ENCODE peak calls at places on chromosomes 5 and 9, in six cellular contexts. Z, M, B, A, P and I are unnamed samples.

GRCh38 chr9:126335837-126336236 is 9.2 kb downstream of the MVB12B start:
- DNase-seq in Z (no peak), M (no peak), B (no peak), A (no peak), P (no peak), I (no peak)

GRCh38 chr5:179143446-179143845 is 83.3 kb downstream of the ZNF354C start:
- DNase-seq in Z (no peak), M (peak), B (no peak), A (no peak), P (no peak), I (no peak)

GRCh38 chr5:2140501-2140900 is 257.8 kb upstream of the IRX4 start:
- DNase-seq in Z (no peak), M (no peak), B (no peak), A (no peak), P (no peak), I (no peak)

GRCh38 chr9:78118742-78119473 is 87.3 kb upstream of the GNAQ start:
- DNase-seq in Z (no peak), M (peak), B (no peak), A (no peak), P (no peak), I (peak)

GRCh38 chr9:127525426-127526188 is 74.3 kb downstream of the LRSAM1 start:
- DNase-seq in Z (peak), M (peak), B (no peak), A (no peak), P (no peak), I (no peak)

GRCh38 chr5:122999947-123000563 is 36.5 kb downstream of the PPIC start:
- DNase-seq in Z (peak), M (peak), B (peak), A (no peak), P (no peak), I (peak)

GRCh38 chr5:171984748-171985419 is 21.6 kb downstream of the FBXW11 start:
- DNase-seq in Z (peak), M (peak), B (no peak), A (peak), P (peak), I (peak)

GRCh38 chr5:144972317-144972716 is 801.6 kb downstream of the KCTD16 start:
- DNase-seq in Z (no peak), M (peak), B (no peak), A (no peak), P (no peak), I (no peak)

GRCh38 chr5:109958082-109958481 is 268.4 kb downstream of the MAN2A1 start:
- DNase-seq in Z (no peak), M (no peak), B (no peak), A (no peak), P (no peak), I (no peak)

GRCh38 chr5:62083661-62084060 is 222.3 kb upstream of the KIF2A start:
- DNase-seq in Z (no peak), M (no peak), B (no peak), A (no peak), P (no peak), I (peak)

GRCh38 chr9:21574261-21574660 is 92.1 kb upstream of the IFNE start:
- DNase-seq in Z (no peak), M (no peak), B (no peak), A (no peak), P (no peak), I (no peak)

GRCh38 chr9:83281306-83282255 is 218.6 kb upstream of the RASEF start:
- DNase-seq in Z (peak), M (peak), B (peak), A (no peak), P (no peak), I (peak)

GRCh38 chr5:912356-913091 is 19.8 kb downstream of the TRIP13 start:
- DNase-seq in Z (peak), M (peak), B (no peak), A (peak), P (peak), I (peak)

GRCh38 chr9:134179918-134180785 is 15.8 kb upstream of the RNU6ATAC start:
- DNase-seq in Z (no peak), M (no peak), B (no peak), A (peak), P (no peak), I (no peak)

GRCh38 chr9:133119461-133120342 is 1.3 kb downstream of the RALGDS start:
- DNase-seq in Z (no peak), M (no peak), B (no peak), A (no peak), P (no peak), I (peak)

GRCh38 chr5:139389701-139390638 is at the start of gene MZB1:
- DNase-seq in Z (no peak), M (no peak), B (no peak), A (peak), P (peak), I (no peak)

GRCh38 chr9:134044944-134045343 is 19.7 kb downstream of the BRD3OS start:
- DNase-seq in Z (no peak), M (no peak), B (no peak), A (no peak), P (no peak), I (no peak)

GRCh38 chr5:158777647-158778368 is 321.9 kb downstream of the EBF1 start:
- DNase-seq in Z (no peak), M (no peak), B (no peak), A (no peak), P (no peak), I (no peak)

GRCh38 chr9:69946800-69947437 is 96.7 kb upstream of the MAMDC2 start:
- DNase-seq in Z (peak), M (peak), B (no peak), A (no peak), P (no peak), I (peak)

GRCh38 chr9:130542457-130543228 is 36.7 kb upstream of the FUBP3 start:
- DNase-seq in Z (no peak), M (peak), B (no peak), A (no peak), P (no peak), I (peak)

GRCh38 chr5:171954721-171955120 is 51.7 kb downstream of the FBXW11 start:
- DNase-seq in Z (no peak), M (peak), B (no peak), A (no peak), P (no peak), I (peak)

GRCh38 chr5:77176429-77176828 is 34.1 kb upstream of the PDE8B start:
- DNase-seq in Z (no peak), M (no peak), B (no peak), A (no peak), P (no peak), I (no peak)

GRCh38 chr9:107131108-107131799 is 151.8 kb upstream of the RAD23B start:
- DNase-seq in Z (no peak), M (no peak), B (no peak), A (no peak), P (no peak), I (peak)

GRCh38 chr5:147310059-147310704 is 75.4 kb downstream of the STK32A start:
- DNase-seq in Z (peak), M (peak), B (peak), A (no peak), P (no peak), I (peak)

GRCh38 chr5:76473676-76474075 is 70.6 kb downstream of the IQGAP2 start:
- DNase-seq in Z (no peak), M (no peak), B (no peak), A (peak), P (peak), I (no peak)

GRCh38 chr5:1820926-1821325 is 19.7 kb downstream of the NDUFS6 start:
- DNase-seq in Z (no peak), M (no peak), B (no peak), A (no peak), P (no peak), I (no peak)

GRCh38 chr9:123246534-123246933 is 21.9 kb downstream of the STRBP start:
- DNase-seq in Z (no peak), M (no peak), B (no peak), A (no peak), P (no peak), I (no peak)

GRCh38 chr5:1105350-1106265 is 6.3 kb downstream of the SLC12A7 start:
- DNase-seq in Z (no peak), M (no peak), B (no peak), A (peak), P (peak), I (no peak)

GRCh38 chr9:34576593-34576935 is 13.0 kb downstream of the CNTFR start:
- DNase-seq in Z (no peak), M (no peak), B (no peak), A (no peak), P (no peak), I (no peak)